ENCODE peak calls at places on chromosomes 2 and 18, in seven cellular contexts. J is colonic mucosa, F is cardiac muscle cell, W is heart right ventricle, X is GM06990, Y is bronchial epithelial cell, K is astrocyte of the spinal cord. N is an unnamed sample.

GRCh38 chr2:134906726-134907125 is 11.9 kb upstream of the CCNT2 start:
- DNase-seq in J (no peak), F (no peak), W (no peak), X (no peak), Y (no peak), K (no peak), N (no peak)

GRCh38 chr2:231469568-231469920 is 5.3 kb upstream of the NCL start:
- DNase-seq in J (no peak), F (no peak), W (no peak), X (no peak), Y (no peak), K (no peak), N (no peak)

GRCh38 chr2:120620025-120620793 is 115.5 kb upstream of the GLI2 start:
- DNase-seq in J (no peak), F (peak; percentile 26), W (no peak), X (no peak), Y (peak; percentile 99), K (peak; percentile 43), N (no peak)

GRCh38 chr2:118738106-118738505 is 109.3 kb downstream of the EN1 start:
- DNase-seq in J (no peak), F (no peak), W (no peak), X (no peak), Y (no peak), K (no peak), N (no peak)

GRCh38 chr18:12391487-12392136 is 14.6 kb upstream of the AFG3L2 start:
- DNase-seq in J (peak; percentile 65), F (peak; percentile 80), W (peak; percentile 58), X (no peak), Y (peak; percentile 50), K (peak; percentile 65), N (peak; percentile 69)

GRCh38 chr2:128372621-128373341 is 54.1 kb upstream of the HS6ST1 start:
- DNase-seq in J (no peak), F (no peak), W (no peak), X (peak; percentile 62), Y (no peak), K (no peak), N (peak; percentile 39)

GRCh38 chr2:43169091-43169936 is 57.1 kb downstream of the ZFP36L2 start:
- DNase-seq in J (peak; percentile 91), F (no peak), W (no peak), X (peak; percentile 78), Y (peak; percentile 47), K (no peak), N (peak; percentile 78)

GRCh38 chr2:216348909-216349308 is 23.4 kb downstream of the MARCHF4 start:
- DNase-seq in J (no peak), F (peak; percentile 61), W (no peak), X (no peak), Y (peak; percentile 95), K (peak; percentile 69), N (no peak)

GRCh38 chr2:241961454-241961853 is 91.9 kb downstream of the RTP5 start:
- DNase-seq in J (no peak), F (no peak), W (no peak), X (no peak), Y (no peak), K (no peak), N (no peak)

GRCh38 chr2:62939735-62940491 is 110.7 kb upstream of the OTX1 start:
- DNase-seq in J (no peak), F (peak; percentile 65), W (no peak), X (no peak), Y (peak; percentile 92), K (peak; percentile 89), N (no peak)

GRCh38 chr2:149330127-149331022 is at the start of gene LYPD6:
- DNase-seq in J (peak; percentile 79), F (peak; percentile 78), W (peak; percentile 48), X (peak; percentile 61), Y (peak; percentile 42), K (peak; percentile 74), N (peak; percentile 78)

GRCh38 chr18:61285777-61286176 is 47.5 kb upstream of the CDH20 start:
- DNase-seq in J (no peak), F (no peak), W (no peak), X (no peak), Y (no peak), K (no peak), N (no peak)

GRCh38 chr2:234165421-234165820 is 114.9 kb downstream of the SPP2 start:
- DNase-seq in J (no peak), F (peak; percentile 44), W (no peak), X (no peak), Y (peak; percentile 32), K (peak; percentile 97), N (no peak)

GRCh38 chr2:120984452-120985173 is 248.9 kb downstream of the GLI2 start:
- DNase-seq in J (no peak), F (no peak), W (no peak), X (no peak), Y (no peak), K (no peak), N (no peak)

GRCh38 chr2:222424281-222424728 is at the start of gene SGPP2:
- DNase-seq in J (peak; percentile 74), F (no peak), W (no peak), X (no peak), Y (no peak), K (no peak), N (peak; percentile 38)

GRCh38 chr18:48921305-48922202 is 29.2 kb downstream of the SMAD7 start:
- DNase-seq in J (peak; percentile 22), F (no peak), W (no peak), X (no peak), Y (no peak), K (no peak), N (no peak)

GRCh38 chr2:176494949-176495353 is 225.7 kb downstream of the MTX2 start:
- DNase-seq in J (no peak), F (peak; percentile 61), W (peak; percentile 11), X (no peak), Y (peak; percentile 12), K (no peak), N (no peak)

GRCh38 chr2:226002438-226002837 is 602.9 kb downstream of the NYAP2 start:
- DNase-seq in J (no peak), F (peak; percentile 76), W (peak; percentile 32), X (no peak), Y (peak; percentile 89), K (peak; percentile 75), N (peak; percentile 34)

GRCh38 chr18:49819768-49820662 is 6.7 kb upstream of the ACAA2 start:
- DNase-seq in J (no peak), F (peak; percentile 27), W (no peak), X (no peak), Y (no peak), K (no peak), N (peak; percentile 55)

GRCh38 chr2:70123051-70123828 is 36.0 kb downstream of the PCBP1 start:
- DNase-seq in J (peak; percentile 72), F (peak; percentile 84), W (peak; percentile 73), X (no peak), Y (no peak), K (peak; percentile 55), N (no peak)

DNA sequence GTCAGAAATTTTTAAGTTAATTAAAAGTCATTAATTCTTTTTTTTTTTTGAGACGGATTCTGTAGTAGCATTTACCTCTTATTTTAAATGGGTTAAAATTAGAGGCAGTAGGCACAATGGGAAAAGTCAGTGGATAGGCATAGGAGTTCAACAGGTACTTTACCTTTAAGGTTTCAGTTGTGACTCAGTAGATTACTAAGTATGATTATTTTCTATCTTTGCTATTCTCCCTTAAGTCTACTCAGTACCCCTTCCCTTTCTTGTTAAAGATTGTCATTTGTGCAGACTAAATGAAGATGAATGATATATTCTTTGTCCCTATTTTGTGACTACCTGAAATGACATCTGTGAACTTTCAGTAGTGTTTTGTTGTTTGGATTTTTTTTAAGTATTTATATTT is 19.7 kb downstream of the CCNYL1 start:
- DNase-seq in J (no peak), F (no peak), W (no peak), X (no peak), Y (no peak), K (no peak), N (no peak)
- H3K4me3 ChIP-seq in J (no peak overlapping the region), F (no peak overlapping the region), W (no peak overlapping the region), X (no peak overlapping the region), Y (no peak overlapping the region), K (no peak overlapping the region), N (no peak overlapping the region)

GRCh38 chr2:168156661-168157060 is 90.7 kb downstream of the STK39 start:
- DNase-seq in J (peak; percentile 43), F (peak; percentile 67), W (peak; percentile 61), X (no peak), Y (peak; percentile 50), K (peak; percentile 40), N (no peak)

GRCh38 chr2:168157070-168157469 is 90.3 kb downstream of the STK39 start:
- DNase-seq in J (no peak), F (no peak), W (no peak), X (no peak), Y (no peak), K (no peak), N (no peak)

GRCh38 chr2:168157926-168158325 is 89.5 kb downstream of the STK39 start:
- DNase-seq in J (no peak), F (peak; percentile 39), W (no peak), X (no peak), Y (no peak), K (no peak), N (no peak)

GRCh38 chr2:168159754-168160585 is 87.4 kb downstream of the STK39 start:
- DNase-seq in J (no peak), F (no peak), W (no peak), X (no peak), Y (no peak), K (no peak), N (no peak)

GRCh38 chr2:168160897-168161296 is 86.5 kb downstream of the STK39 start:
- DNase-seq in J (no peak), F (no peak), W (no peak), X (no peak), Y (peak; percentile 21), K (no peak), N (peak; percentile 24)
- TF ChIP-seq CTCF in J (no peak), F (peak; percentile 7), W (no peak), X (peak; percentile 31), Y (peak; percentile 31), K (peak; percentile 33), N (peak; percentile 25)

GRCh38 chr2:88416016-88416663 is 36.4 kb downstream of the FOXI3 start:
- DNase-seq in J (no peak), F (no peak), W (no peak), X (no peak), Y (no peak), K (no peak), N (no peak)
- H3K4me3 ChIP-seq in J (no peak overlapping the region), F (no peak overlapping the region), W (no peak overlapping the region), X (no peak overlapping the region), Y (no peak overlapping the region), K (no peak overlapping the region), N (no peak overlapping the region)

GRCh38 chr2:41112228-41112627 is 660.3 kb upstream of the SLC8A1 start:
- DNase-seq in J (no peak), F (no peak), W (no peak), X (no peak), Y (no peak), K (no peak), N (no peak)
- TF ChIP-seq CTCF in J (no peak), F (no peak), W (no peak), X (no peak), Y (no peak), K (no peak), N (no peak)

N was measured in GM12865.